ENCODE peak calls at places on chromosomes 2 and 18, in nine cellular contexts. C is AG09309, J is astrocyte of the cerebellum, D is A549, S is transverse colon, Z is K562, L is left ventricle myocardium inferior, Y is AG04450, N is colonic mucosa. I is an unnamed sample.

GRCh38 chr2:71528749-71529148 is 75.4 kb downstream of the DYSF start:
- DNase-seq in C (no peak), J (no peak), D (no peak), S (no peak), Z (no peak), L (no peak), Y (no peak), N (no peak), I (no peak)

GRCh38 chr2:884027-884748 is 66.5 kb upstream of the SNTG2 start:
- DNase-seq in C (no peak), J (no peak), D (no peak), S (no peak), Z (no peak), L (no peak), Y (no peak), N (peak), I (no peak)

GRCh38 chr2:174145827-174146226 is 102.5 kb downstream of the OLA1 start:
- DNase-seq in C (no peak), J (no peak), D (peak), S (no peak), Z (peak), L (no peak), Y (no peak), N (no peak), I (no peak)

GRCh38 chr18:48670751-48671560 is 132.1 kb downstream of the CTIF start:
- DNase-seq in C (no peak), J (no peak), D (no peak), S (no peak), Z (no peak), L (no peak), Y (no peak), N (no peak), I (no peak)

GRCh38 chr2:118936936-118937335 is 5.1 kb upstream of the MARCO start:
- DNase-seq in C (no peak), J (no peak), D (no peak), S (no peak), Z (no peak), L (no peak), Y (no peak), N (no peak), I (no peak)

GRCh38 chr2:154455201-154455600 is 243.3 kb upstream of the KCNJ3 start:
- DNase-seq in C (no peak), J (no peak), D (no peak), S (no peak), Z (no peak), L (no peak), Y (no peak), N (no peak), I (no peak)

GRCh38 chr2:26561918-26562810 is 79.0 kb downstream of the CIB4 start:
- DNase-seq in C (no peak), J (no peak), D (peak), S (peak), Z (peak), L (peak), Y (no peak), N (peak), I (peak)

GRCh38 chr2:67845557-67846114 is 217.2 kb downstream of the C1D start:
- DNase-seq in C (no peak), J (no peak), D (no peak), S (no peak), Z (no peak), L (no peak), Y (no peak), N (no peak), I (no peak)

GRCh38 chr2:239630618-239631286 is 229.9 kb upstream of the HDAC4 start:
- DNase-seq in C (peak), J (peak), D (peak), S (no peak), Z (no peak), L (no peak), Y (peak), N (no peak), I (no peak)

GRCh38 chr18:25875574-25875973 is 214.8 kb downstream of the SS18 start:
- DNase-seq in C (no peak), J (no peak), D (no peak), S (no peak), Z (no peak), L (no peak), Y (no peak), N (no peak), I (no peak)

GRCh38 chr18:27954226-27954625 is 222.7 kb downstream of the CDH2 start:
- DNase-seq in C (peak), J (peak), D (no peak), S (no peak), Z (no peak), L (no peak), Y (peak), N (no peak), I (no peak)

GRCh38 chr2:162768646-162769045 is 69.9 kb downstream of the KCNH7 start:
- DNase-seq in C (no peak), J (peak), D (no peak), S (no peak), Z (no peak), L (no peak), Y (no peak), N (no peak), I (no peak)

GRCh38 chr2:118312963-118313756 is 224.9 kb downstream of the INSIG2 start:
- DNase-seq in C (no peak), J (no peak), D (no peak), S (no peak), Z (peak), L (no peak), Y (no peak), N (no peak), I (no peak)

GRCh38 chr2:168253379-168253778 is 6.0 kb upstream of the STK39 start:
- DNase-seq in C (no peak), J (no peak), D (no peak), S (no peak), Z (no peak), L (no peak), Y (no peak), N (no peak), I (no peak)

DNA sequence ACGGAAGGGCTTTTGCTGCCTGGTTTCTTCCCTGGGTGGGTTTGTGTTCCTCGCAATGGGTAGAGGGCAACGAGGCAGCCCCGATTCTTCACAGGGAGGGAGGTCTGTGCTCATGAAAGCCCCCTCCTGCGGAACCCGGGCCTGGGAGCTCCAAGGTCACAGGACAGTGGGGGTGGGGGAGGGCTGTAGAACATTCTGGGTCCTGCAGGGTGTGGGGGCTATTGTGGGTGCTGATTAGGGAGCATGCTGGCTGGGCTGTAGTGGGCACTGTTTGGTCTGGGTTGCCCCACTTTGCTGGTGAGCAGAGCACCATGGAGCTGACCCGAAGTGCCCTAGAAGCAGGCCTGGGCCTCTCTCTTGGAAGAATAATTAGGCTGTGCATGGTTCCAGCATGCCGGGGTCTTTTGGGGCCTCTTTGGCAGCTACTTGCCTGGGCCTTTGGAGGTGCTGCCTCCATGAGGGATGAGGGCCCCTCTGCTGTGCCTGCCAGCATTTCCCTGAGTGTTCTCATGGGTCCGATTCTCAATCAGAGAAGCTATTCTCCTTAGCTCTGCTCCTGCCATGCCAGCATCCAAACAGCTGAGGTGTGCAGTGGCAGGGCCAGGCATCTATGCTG is 232.2 kb upstream of the HS6ST1 start:
- DNase-seq in C (no peak), J (no peak), D (no peak), S (no peak), Z (no peak), L (no peak), Y (no peak), N (no peak), I (no peak)
- TF ChIP-seq CTCF in C (no peak), J (no peak), D (no peak), S (no peak), Z (no peak), L (no peak), Y (no peak), N (no peak), I (no peak)

GRCh38 chr18:56995579-56996194 is 151.2 kb upstream of the BOD1L2 start:
- DNase-seq in C (no peak), J (no peak), D (no peak), S (no peak), Z (no peak), L (no peak), Y (no peak), N (no peak), I (no peak)
- TF ChIP-seq CTCF in C (no peak), J (no peak), D (no peak), S (no peak), Z (no peak), L (no peak), Y (no peak), N (peak), I (no peak)

DNA sequence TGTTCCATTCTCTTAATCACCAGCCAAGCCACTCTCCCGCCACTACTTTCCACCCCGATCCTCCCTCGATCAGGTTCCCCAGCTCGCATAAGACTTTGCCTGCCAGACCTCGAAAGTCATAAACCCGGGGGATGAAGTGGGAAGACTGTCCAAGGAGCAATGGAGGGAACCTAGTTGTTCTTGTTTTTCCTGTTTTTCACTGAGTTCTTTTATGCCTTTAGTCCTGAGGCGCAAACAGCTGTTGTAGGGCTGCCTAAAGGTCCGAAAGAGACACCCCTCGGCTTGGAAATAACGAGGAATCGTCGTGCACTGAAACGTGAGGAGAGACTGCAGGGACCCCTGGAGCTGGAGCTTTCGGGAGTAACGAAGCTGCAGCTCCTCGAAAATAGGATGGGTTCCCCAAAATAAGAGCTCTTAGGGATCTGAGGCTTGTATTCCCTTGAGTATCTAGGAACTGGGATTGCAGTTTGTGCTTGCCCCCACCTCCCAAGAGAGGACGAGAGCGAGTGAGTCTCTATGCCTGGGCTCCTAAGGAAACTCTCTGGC is 1.7 kb upstream of the HOXD12 start:
- DNase-seq in C (no peak), J (no peak), D (no peak), S (no peak), Z (no peak), L (no peak), Y (no peak), N (no peak), I (no peak)
- TF ChIP-seq CTCF in C (no peak), J (no peak), D (no peak), S (no peak), Z (no peak), L (peak), Y (no peak), N (no peak), I (no peak)

DNA sequence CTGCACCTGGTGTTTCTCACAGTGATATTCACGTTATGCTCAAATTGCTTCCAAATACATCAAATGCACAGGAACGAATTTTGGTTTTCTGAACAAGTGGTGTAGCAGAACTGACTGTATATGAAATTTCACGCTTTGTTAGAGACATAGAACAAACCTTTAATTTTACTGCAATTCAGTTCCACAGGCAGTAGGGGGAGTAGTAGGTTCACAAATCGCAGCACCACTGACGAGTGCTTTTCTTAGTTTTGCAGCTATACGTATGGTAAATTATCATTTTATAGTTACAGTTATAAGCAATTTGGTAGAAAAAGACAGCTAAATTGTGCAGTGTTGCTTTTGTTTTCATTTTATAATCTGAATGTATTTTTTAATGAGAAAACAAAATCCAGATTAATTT is 113.3 kb downstream of the KIAA1328 start:
- DNase-seq in C (no peak), J (peak), D (peak), S (no peak), Z (peak), L (no peak), Y (peak), N (no peak), I (peak)
- TF ChIP-seq CTCF in C (peak), J (peak), D (peak), S (peak), Z (peak), L (peak), Y (peak), N (peak), I (peak)

DNA sequence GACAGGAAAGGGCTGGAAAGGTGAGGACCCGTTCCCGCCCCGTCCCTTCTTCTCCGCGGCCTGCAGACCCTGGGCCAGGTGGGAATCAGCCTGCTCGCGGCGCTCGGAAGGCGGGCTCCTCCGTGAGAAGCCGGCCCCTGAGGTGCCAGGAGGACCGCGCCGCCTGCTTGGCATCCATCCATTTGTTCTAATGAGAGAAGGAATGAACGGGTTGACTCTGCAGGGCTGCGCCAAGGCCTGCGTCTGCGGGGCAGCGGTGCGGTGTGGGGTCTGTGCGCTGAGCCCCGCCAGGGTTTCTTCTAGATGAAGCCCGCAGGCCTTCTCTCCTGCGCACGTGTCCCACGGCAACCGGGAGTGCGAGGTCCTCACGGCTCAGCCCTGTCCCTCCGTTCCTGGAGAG is 27.6 kb upstream of the HS6ST1 start:
- DNase-seq in C (no peak), J (no peak), D (no peak), S (no peak), Z (no peak), L (no peak), Y (no peak), N (no peak), I (no peak)
- TF ChIP-seq CTCF in C (no peak), J (no peak), D (no peak), S (no peak), Z (no peak), L (no peak), Y (no peak), N (no peak), I (no peak)

GRCh38 chr2:158755310-158755709 is 39.8 kb upstream of the DAPL1 start:
- DNase-seq in C (no peak), J (no peak), D (no peak), S (no peak), Z (no peak), L (no peak), Y (no peak), N (no peak), I (no peak)
- TF ChIP-seq CTCF in C (no peak), J (no peak), D (no peak), S (no peak), Z (no peak), L (no peak), Y (no peak), N (no peak), I (no peak)

DNA sequence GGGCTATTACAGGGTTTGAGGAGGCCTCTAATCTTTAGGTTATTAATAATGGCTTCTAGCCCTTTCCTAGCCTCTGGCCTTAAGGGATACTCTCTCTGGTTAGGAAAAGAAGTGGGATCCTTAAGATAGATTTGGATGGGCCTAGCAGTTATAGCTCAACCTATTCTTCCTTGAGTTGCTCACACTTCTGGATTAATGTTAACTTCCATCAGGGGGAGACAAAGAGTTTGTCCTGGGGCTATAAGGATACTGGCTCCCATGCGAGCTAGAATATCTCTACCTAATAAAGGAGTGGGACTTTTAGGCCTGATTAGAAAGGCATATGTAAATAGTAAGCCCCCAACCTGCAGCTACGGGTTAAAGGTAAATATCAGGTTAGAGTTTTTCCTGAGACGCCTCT is 14.3 kb upstream of the PTH2R start:
- DNase-seq in C (no peak), J (no peak), D (no peak), S (no peak), Z (peak), L (no peak), Y (no peak), N (no peak), I (no peak)
- TF ChIP-seq CTCF in C (peak), J (peak), D (no peak), S (no peak), Z (peak), L (no peak), Y (peak), N (no peak), I (no peak)

GRCh38 chr2:158817596-158817995 is 22.5 kb downstream of the DAPL1 start:
- DNase-seq in C (peak), J (no peak), D (no peak), S (no peak), Z (no peak), L (no peak), Y (no peak), N (no peak), I (no peak)
- TF ChIP-seq CTCF in C (no peak), J (no peak), D (no peak), S (no peak), Z (no peak), L (no peak), Y (no peak), N (no peak), I (no peak)

I was measured in mucosa of descending colon.